ENCODE peak calls at places on chromosome 10, in six cellular contexts. One of them, this sample, is unnamed.

GRCh38 chr10:125094826-125095225 is 65.5 kb downstream of the CTBP2 start:
- DNase-seq in adrenal gland: no peak
- DNase-seq in upper lobe of left lung: no peak
- DNase-seq in IMR-90: no peak
- DNase-seq in transverse colon: no peak
- DNase-seq in uterus: no peak
- DNase-seq in this sample: peak; percentile 43

GRCh38 chr10:17787087-17787942 is 21.8 kb upstream of the MRC1 start:
- DNase-seq in adrenal gland: no peak
- DNase-seq in upper lobe of left lung: peak; percentile 26
- DNase-seq in IMR-90: peak; percentile 97
- DNase-seq in transverse colon: no peak
- DNase-seq in uterus: no peak
- DNase-seq in this sample: no peak

GRCh38 chr10:3668961-3669330 is 116.1 kb downstream of the KLF6 start:
- DNase-seq in adrenal gland: no peak
- DNase-seq in upper lobe of left lung: no peak
- DNase-seq in IMR-90: no peak
- DNase-seq in transverse colon: no peak
- DNase-seq in uterus: no peak
- DNase-seq in this sample: no peak

GRCh38 chr10:19945275-19945674 is 129.0 kb downstream of the PLXDC2 start:
- DNase-seq in adrenal gland: peak; percentile 63
- DNase-seq in upper lobe of left lung: no peak
- DNase-seq in IMR-90: no peak
- DNase-seq in transverse colon: no peak
- DNase-seq in uterus: peak; percentile 55
- DNase-seq in this sample: no peak

GRCh38 chr10:94366382-94366781 is 3.6 kb upstream of the NOC3L start:
- DNase-seq in adrenal gland: no peak
- DNase-seq in upper lobe of left lung: no peak
- DNase-seq in IMR-90: no peak
- DNase-seq in transverse colon: no peak
- DNase-seq in uterus: no peak
- DNase-seq in this sample: no peak

GRCh38 chr10:105718207-105718995 is 1077.3 kb downstream of the SORCS3 start:
- DNase-seq in adrenal gland: no peak
- DNase-seq in upper lobe of left lung: no peak
- DNase-seq in IMR-90: no peak
- DNase-seq in transverse colon: no peak
- DNase-seq in uterus: no peak
- DNase-seq in this sample: no peak

GRCh38 chr10:15541376-15541775 is 170.3 kb upstream of the FAM171A1 start:
- DNase-seq in adrenal gland: no peak
- DNase-seq in upper lobe of left lung: no peak
- DNase-seq in IMR-90: no peak
- DNase-seq in transverse colon: no peak
- DNase-seq in uterus: no peak
- DNase-seq in this sample: no peak

GRCh38 chr10:103512591-103513382 is 19.3 kb downstream of the NEURL1 start:
- DNase-seq in adrenal gland: no peak
- DNase-seq in upper lobe of left lung: peak; percentile 11
- DNase-seq in IMR-90: no peak
- DNase-seq in transverse colon: no peak
- DNase-seq in uterus: no peak
- DNase-seq in this sample: no peak

DNA sequence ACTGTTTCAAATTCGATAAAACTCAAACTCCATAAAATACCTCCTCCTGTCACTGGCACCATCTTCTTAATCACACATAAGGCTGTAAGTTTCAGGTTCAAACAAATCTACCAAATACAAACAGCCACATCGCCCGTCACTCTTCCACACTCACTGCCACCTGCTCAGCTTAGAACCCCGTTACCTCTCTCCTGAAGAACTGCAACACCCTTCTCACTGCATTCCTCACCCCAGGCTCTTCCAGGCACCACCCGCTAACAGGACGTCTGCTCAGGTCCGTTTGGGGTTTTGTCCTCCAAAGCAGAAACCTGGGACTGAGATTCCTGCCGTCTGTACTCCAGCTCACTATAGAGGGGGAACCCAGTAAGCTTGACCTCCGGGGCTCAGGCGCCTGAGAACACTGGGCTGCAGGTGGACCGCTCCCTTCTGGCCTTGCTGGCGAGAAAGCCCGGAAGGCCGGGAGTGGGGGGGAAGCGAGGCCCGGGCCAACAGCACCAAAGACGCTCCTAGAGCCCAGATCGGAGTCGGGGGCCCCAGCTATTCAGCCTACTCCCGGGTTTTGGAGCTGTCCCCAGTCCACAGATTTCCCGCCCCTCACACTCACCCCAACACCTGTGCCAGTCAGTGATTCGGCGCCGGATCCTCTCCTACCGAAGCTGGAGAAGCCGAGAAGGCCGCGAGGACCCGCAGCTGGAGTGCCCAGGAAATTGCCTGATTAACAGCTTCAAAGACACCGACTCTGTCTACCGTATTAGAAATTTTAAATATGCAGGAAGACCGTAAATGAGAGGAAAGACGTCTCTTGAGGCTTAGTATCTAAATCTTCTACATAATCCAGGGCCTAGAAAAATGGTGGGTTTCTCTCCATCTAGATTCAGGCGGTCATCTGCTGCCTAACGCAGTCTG is at the start of gene AP3M1:
- DNase-seq in adrenal gland: peak; percentile 88
- DNase-seq in upper lobe of left lung: peak; percentile 93
- DNase-seq in IMR-90: no peak
- DNase-seq in transverse colon: peak; percentile 84
- DNase-seq in uterus: peak; percentile 79
- DNase-seq in this sample: peak; percentile 88
- TF ChIP-seq POLR2A in adrenal gland: no peak
- TF ChIP-seq POLR2A in upper lobe of left lung: no peak
- TF ChIP-seq POLR2A in IMR-90: no peak
- TF ChIP-seq POLR2A in transverse colon: peak; percentile 28
- TF ChIP-seq POLR2A in uterus: peak; percentile 72
- TF ChIP-seq POLR2A in this sample: peak; percentile 53

GRCh38 chr10:80464557-80465466 is 10.7 kb downstream of the TSPAN14 start:
- DNase-seq in adrenal gland: no peak
- DNase-seq in upper lobe of left lung: peak; percentile 56
- DNase-seq in IMR-90: peak; percentile 45
- DNase-seq in transverse colon: no peak
- DNase-seq in uterus: no peak
- DNase-seq in this sample: no peak
- H3K4me1 ChIP-seq in adrenal gland: peaks cover 89% of the 10 kb centered on the region
- H3K4me1 ChIP-seq in upper lobe of left lung: peaks cover 100% of the 10 kb centered on the region
- H3K4me1 ChIP-seq in IMR-90: peaks cover 41% of the 10 kb centered on the region
- H3K4me1 ChIP-seq in transverse colon: peaks cover 93% of the 10 kb centered on the region
- H3K4me1 ChIP-seq in uterus: peaks cover 8% of the 10 kb centered on the region
- H3K4me1 ChIP-seq in this sample: peaks cover 71% of the 10 kb centered on the region

GRCh38 chr10:69025370-69025896 is 36.8 kb downstream of the KIFBP start:
- DNase-seq in adrenal gland: no peak
- DNase-seq in upper lobe of left lung: no peak
- DNase-seq in IMR-90: no peak
- DNase-seq in transverse colon: no peak
- DNase-seq in uterus: no peak
- DNase-seq in this sample: no peak

GRCh38 chr10:69018613-69019012 is 30.0 kb downstream of the KIFBP start:
- DNase-seq in adrenal gland: no peak
- DNase-seq in upper lobe of left lung: no peak
- DNase-seq in IMR-90: no peak
- DNase-seq in transverse colon: no peak
- DNase-seq in uterus: no peak
- DNase-seq in this sample: no peak

DNA sequence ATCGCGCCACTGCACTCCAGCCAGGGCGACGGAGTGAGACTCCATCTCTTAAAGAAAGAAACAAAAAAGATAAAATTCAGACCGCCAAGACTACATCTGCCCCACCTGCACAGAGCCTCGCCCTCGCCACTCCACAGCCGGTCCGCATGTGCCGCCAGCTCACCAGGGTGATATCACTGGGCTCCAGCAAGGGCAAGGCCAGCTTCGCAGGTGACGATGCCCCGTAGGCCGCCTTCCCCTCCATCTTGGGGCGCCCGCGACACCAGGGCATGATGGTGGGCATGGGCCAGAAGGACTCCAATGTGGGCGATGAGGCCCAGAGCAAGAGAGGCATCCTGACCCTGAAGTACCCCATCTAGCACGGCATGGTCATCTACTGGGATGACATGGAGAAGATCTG is 34.0 kb downstream of the KIFBP start:
- DNase-seq in adrenal gland: no peak
- DNase-seq in upper lobe of left lung: no peak
- DNase-seq in IMR-90: no peak
- DNase-seq in transverse colon: no peak
- DNase-seq in uterus: no peak
- DNase-seq in this sample: no peak
- H3K4me3 ChIP-seq in adrenal gland: no peak overlapping the region
- H3K4me3 ChIP-seq in upper lobe of left lung: no peak overlapping the region
- H3K4me3 ChIP-seq in IMR-90: no peak overlapping the region
- H3K4me3 ChIP-seq in transverse colon: no peak overlapping the region
- H3K4me3 ChIP-seq in uterus: no peak overlapping the region
- H3K4me3 ChIP-seq in this sample: no peak overlapping the region

GRCh38 chr10:4980793-4981192 is 17.6 kb downstream of the AKR1C1 start:
- DNase-seq in adrenal gland: no peak
- DNase-seq in upper lobe of left lung: no peak
- DNase-seq in IMR-90: no peak
- DNase-seq in transverse colon: no peak
- DNase-seq in uterus: no peak
- DNase-seq in this sample: no peak

GRCh38 chr10:4984223-4984622 is 19.4 kb downstream of the AKR1C2 start:
- DNase-seq in adrenal gland: no peak
- DNase-seq in upper lobe of left lung: no peak
- DNase-seq in IMR-90: no peak
- DNase-seq in transverse colon: no peak
- DNase-seq in uterus: no peak
- DNase-seq in this sample: no peak

GRCh38 chr10:4981722-4982471 is 18.7 kb downstream of the AKR1C1 start:
- DNase-seq in adrenal gland: peak; percentile 55
- DNase-seq in upper lobe of left lung: peak; percentile 79
- DNase-seq in IMR-90: peak; percentile 37
- DNase-seq in transverse colon: peak; percentile 51
- DNase-seq in uterus: no peak
- DNase-seq in this sample: peak; percentile 73

GRCh38 chr10:4983615-4984216 is 19.9 kb downstream of the AKR1C2 start:
- DNase-seq in adrenal gland: no peak
- DNase-seq in upper lobe of left lung: no peak
- DNase-seq in IMR-90: no peak
- DNase-seq in transverse colon: no peak
- DNase-seq in uterus: no peak
- DNase-seq in this sample: no peak

DNA sequence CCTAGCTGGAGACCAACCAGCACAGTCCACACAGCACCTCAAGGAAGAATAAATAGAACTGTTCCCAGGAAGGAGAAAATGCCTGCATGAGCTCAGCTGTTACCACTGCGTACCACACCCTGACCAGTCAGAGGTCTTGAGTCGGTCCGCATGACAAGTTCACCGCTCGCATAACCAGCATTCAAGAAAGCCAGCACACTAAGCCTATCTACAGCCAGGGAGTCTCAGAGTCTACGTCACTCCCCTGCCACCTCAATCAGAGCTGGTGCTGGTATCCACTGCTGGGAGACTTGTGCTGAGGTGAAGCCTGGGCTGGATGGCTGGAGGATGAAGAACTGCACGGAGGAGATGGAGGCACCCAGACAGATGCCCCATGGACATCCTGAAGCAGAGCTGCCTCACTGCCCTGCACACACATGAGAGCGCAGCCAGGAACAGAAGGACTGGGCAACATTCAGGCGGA is 19.6 kb downstream of the AKR1C1 start:
- DNase-seq in adrenal gland: no peak
- DNase-seq in upper lobe of left lung: peak; percentile 36
- DNase-seq in IMR-90: peak; percentile 12
- DNase-seq in transverse colon: no peak
- DNase-seq in uterus: no peak
- DNase-seq in this sample: no peak
- TF ChIP-seq POLR2A in adrenal gland: no peak
- TF ChIP-seq POLR2A in upper lobe of left lung: no peak
- TF ChIP-seq POLR2A in IMR-90: no peak
- TF ChIP-seq POLR2A in transverse colon: no peak
- TF ChIP-seq POLR2A in uterus: no peak
- TF ChIP-seq POLR2A in this sample: no peak

DNA sequence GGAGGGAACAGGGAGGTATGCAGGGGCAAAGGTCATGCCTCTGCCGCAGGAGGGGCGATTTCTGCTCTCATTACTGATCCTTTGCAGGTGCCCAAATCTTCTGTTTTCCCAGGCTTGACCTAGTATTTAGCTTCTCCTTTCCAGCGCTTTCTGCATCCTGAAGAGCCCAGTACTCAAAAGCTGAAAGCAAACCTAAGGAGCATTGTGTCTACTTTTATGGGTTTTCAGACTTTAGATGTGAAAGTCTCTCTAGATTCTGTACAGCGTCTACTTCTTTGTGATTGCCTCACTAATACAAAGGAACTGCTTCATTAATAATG is 560 bp downstream of the GBF1 start:
- DNase-seq in adrenal gland: no peak
- DNase-seq in upper lobe of left lung: no peak
- DNase-seq in IMR-90: no peak
- DNase-seq in transverse colon: no peak
- DNase-seq in uterus: no peak
- DNase-seq in this sample: no peak
- H3K4me1 ChIP-seq in adrenal gland: peaks cover 46% of the 10 kb centered on the region
- H3K4me1 ChIP-seq in upper lobe of left lung: peaks cover 64% of the 10 kb centered on the region
- H3K4me1 ChIP-seq in IMR-90: peaks cover 15% of the 10 kb centered on the region
- H3K4me1 ChIP-seq in transverse colon: peaks cover 60% of the 10 kb centered on the region
- H3K4me1 ChIP-seq in uterus: no peaks in the 10 kb centered on the region
- H3K4me1 ChIP-seq in this sample: peaks cover 66% of the 10 kb centered on the region

GRCh38 chr10:34188221-34188620 is 626.9 kb downstream of the PARD3 start:
- DNase-seq in adrenal gland: no peak
- DNase-seq in upper lobe of left lung: no peak
- DNase-seq in IMR-90: no peak
- DNase-seq in transverse colon: no peak
- DNase-seq in uterus: no peak
- DNase-seq in this sample: no peak

GRCh38 chr10:34184901-34185386 is 630.2 kb downstream of the PARD3 start:
- DNase-seq in adrenal gland: no peak
- DNase-seq in upper lobe of left lung: no peak
- DNase-seq in IMR-90: no peak
- DNase-seq in transverse colon: no peak
- DNase-seq in uterus: no peak
- DNase-seq in this sample: no peak

GRCh38 chr10:34187201-34187600 is 627.9 kb downstream of the PARD3 start:
- DNase-seq in adrenal gland: no peak
- DNase-seq in upper lobe of left lung: no peak
- DNase-seq in IMR-90: peak; percentile 13
- DNase-seq in transverse colon: no peak
- DNase-seq in uterus: no peak
- DNase-seq in this sample: no peak

GRCh38 chr10:34186013-34186412 is 629.1 kb downstream of the PARD3 start:
- DNase-seq in adrenal gland: peak; percentile 14
- DNase-seq in upper lobe of left lung: no peak
- DNase-seq in IMR-90: no peak
- DNase-seq in transverse colon: no peak
- DNase-seq in uterus: no peak
- DNase-seq in this sample: no peak

DNA sequence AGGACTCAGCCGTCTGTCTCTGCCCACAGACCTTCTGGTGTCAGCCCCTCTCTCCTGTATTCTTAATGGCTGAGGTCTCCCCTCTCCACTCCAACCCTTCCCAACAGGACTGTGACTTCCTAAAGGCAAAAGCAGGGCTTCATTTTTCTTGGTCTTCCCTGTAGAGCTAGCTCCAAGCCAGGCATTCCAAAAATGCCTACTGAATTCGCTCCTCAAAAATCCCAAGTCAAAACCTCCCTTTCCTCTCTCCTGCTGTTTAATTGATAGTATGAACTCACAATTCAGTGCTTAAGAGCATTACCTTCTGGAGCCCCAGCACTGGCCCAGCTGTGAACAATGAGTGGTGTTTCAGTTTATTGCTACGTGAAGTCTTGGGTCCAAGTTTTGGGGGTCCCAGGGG is 628.4 kb downstream of the PARD3 start:
- DNase-seq in adrenal gland: no peak
- DNase-seq in upper lobe of left lung: no peak
- DNase-seq in IMR-90: no peak
- DNase-seq in transverse colon: no peak
- DNase-seq in uterus: no peak
- DNase-seq in this sample: no peak
- H3K4me3 ChIP-seq in adrenal gland: no peak overlapping the region
- H3K4me3 ChIP-seq in upper lobe of left lung: no peak overlapping the region
- H3K4me3 ChIP-seq in IMR-90: no peak overlapping the region
- H3K4me3 ChIP-seq in transverse colon: no peak overlapping the region
- H3K4me3 ChIP-seq in uterus: no peak overlapping the region
- H3K4me3 ChIP-seq in this sample: no peak overlapping the region

This sample was measured in Peyer's patch.